ENCODE peak calls at places on chromosomes 7 and 10, in four cellular contexts. P is HCT116, Y is PC-3, U is fibroblast of lung. H is an unnamed sample.

GRCh38 chr10:33109788-33110469 is 151.9 kb upstream of the ITGB1 start:
- DNase-seq in P (no peak), Y (no peak), U (no peak), H (no peak)

GRCh38 chr10:119667562-119668328 is 16.6 kb downstream of the BAG3 start:
- DNase-seq in P (peak; percentile 87), Y (peak; percentile 96), U (peak; percentile 95), H (peak; percentile 90)

GRCh38 chr7:86643478-86644281 is at the start of gene GRM3:
- DNase-seq in P (no peak), Y (no peak), U (no peak), H (no peak)

GRCh38 chr7:73976761-73977625 is 51.0 kb upstream of the ELN start:
- DNase-seq in P (no peak), Y (no peak), U (no peak), H (no peak)

GRCh38 chr7:150631084-150631824 is 931 bp downstream of the GIMAP6 start:
- DNase-seq in P (no peak), Y (no peak), U (no peak), H (no peak)

GRCh38 chr7:70645876-70646336 is 486.0 kb upstream of the GALNT17 start:
- DNase-seq in P (no peak), Y (no peak), U (no peak), H (no peak)

GRCh38 chr7:74409571-74409970 is 44.1 kb upstream of the GTF2IRD1 start:
- DNase-seq in P (no peak), Y (no peak), U (no peak), H (no peak)

GRCh38 chr10:132537713-132538020 is at the start of gene INPP5A:
- DNase-seq in P (no peak), Y (no peak), U (no peak), H (no peak)

GRCh38 chr7:107789647-107790046 is 13.4 kb downstream of the SLC26A3 start:
- DNase-seq in P (no peak), Y (no peak), U (no peak), H (no peak)

GRCh38 chr10:32960022-32960421 is 2.0 kb upstream of the ITGB1 start:
- DNase-seq in P (no peak), Y (peak; percentile 44), U (peak; percentile 43), H (no peak)

GRCh38 chr10:69491611-69492010 is 40.3 kb downstream of the TSPAN15 start:
- DNase-seq in P (no peak), Y (no peak), U (no peak), H (no peak)

GRCh38 chr10:89213191-89213808 is 6.2 kb upstream of the CH25H start:
- DNase-seq in P (no peak), Y (peak; percentile 55), U (peak; percentile 69), H (no peak)

GRCh38 chr7:106462365-106462859 is 177.6 kb upstream of the NAMPT start:
- DNase-seq in P (no peak), Y (peak; percentile 81), U (peak; percentile 70), H (no peak)

GRCh38 chr10:21297525-21298383 is 227.7 kb downstream of the SKIDA1 start:
- DNase-seq in P (no peak), Y (no peak), U (peak; percentile 45), H (no peak)

GRCh38 chr7:24728503-24729364 is 28.5 kb downstream of the GSDME start:
- DNase-seq in P (no peak), Y (no peak), U (peak; percentile 18), H (no peak)

GRCh38 chr7:44824894-44825526 is 22.9 kb downstream of the H2AZ2 start:
- DNase-seq in P (no peak), Y (no peak), U (no peak), H (no peak)

GRCh38 chr10:79219276-79219957 is 127.9 kb upstream of the PPIF start:
- DNase-seq in P (no peak), Y (no peak), U (peak; percentile 72), H (no peak)

GRCh38 chr10:111856631-111857030 is 326.9 kb downstream of the GPAM start:
- DNase-seq in P (no peak), Y (peak; percentile 1), U (no peak), H (no peak)

GRCh38 chr10:91149550-91149949 is 70.9 kb upstream of the PCGF5 start:
- DNase-seq in P (no peak), Y (no peak), U (no peak), H (no peak)

GRCh38 chr7:91034459-91035368 is 229.5 kb upstream of the FZD1 start:
- DNase-seq in P (peak; percentile 28), Y (peak; percentile 65), U (peak; percentile 77), H (no peak)

GRCh38 chr7:131726680-131727079 is 170.3 kb upstream of the PODXL start:
- DNase-seq in P (no peak), Y (no peak), U (no peak), H (no peak)

GRCh38 chr10:13637303-13637856 is 50.6 kb downstream of the PRPF18 start:
- DNase-seq in P (no peak), Y (peak; percentile 29), U (peak; percentile 21), H (no peak)

GRCh38 chr10:13636776-13637175 is 50.0 kb downstream of the PRPF18 start:
- DNase-seq in P (no peak), Y (no peak), U (peak; percentile 59), H (no peak)

GRCh38 chr10:13633689-13634088 is 46.9 kb downstream of the PRPF18 start:
- DNase-seq in P (no peak), Y (no peak), U (peak; percentile 84), H (no peak)

GRCh38 chr10:13634207-13634606 is 47.4 kb downstream of the PRPF18 start:
- DNase-seq in P (no peak), Y (no peak), U (no peak), H (no peak)

DNA sequence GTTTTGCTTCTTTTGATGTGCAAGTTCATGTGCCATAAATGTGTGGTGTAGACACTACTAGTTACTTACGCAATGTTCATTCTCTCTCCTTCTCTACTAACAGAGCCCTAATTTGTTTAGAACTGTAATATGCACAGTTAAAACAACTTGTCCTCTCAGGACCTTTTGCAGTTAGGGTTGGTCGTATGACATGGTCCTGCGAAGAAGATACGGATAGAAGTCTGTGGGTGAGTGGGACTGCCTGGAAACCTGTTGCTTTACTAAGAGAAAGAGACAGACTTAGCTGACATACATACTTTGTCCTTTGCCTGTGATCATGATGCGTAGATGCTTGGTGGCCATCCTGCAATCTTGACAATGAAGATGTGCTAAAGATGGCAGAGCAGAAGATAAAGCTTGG is 51.1 kb downstream of the PRPF18 start:
- DNase-seq in P (no peak), Y (no peak), U (no peak), H (no peak)
- H2AFZ ChIP-seq in P (no peak overlapping the region), Y (no peak overlapping the region), U (no peak overlapping the region), H (no peak overlapping the region)

GRCh38 chr7:7851991-7852390 is 116.6 kb upstream of the GLCCI1 start:
- DNase-seq in P (no peak), Y (no peak), U (no peak), H (no peak)

GRCh38 chr7:7862393-7862792 is 106.2 kb upstream of the GLCCI1 start:
- DNase-seq in P (no peak), Y (peak; percentile 7), U (no peak), H (no peak)

GRCh38 chr7:7858559-7858958 is 110.0 kb upstream of the GLCCI1 start:
- DNase-seq in P (no peak), Y (no peak), U (no peak), H (no peak)

GRCh38 chr7:7861211-7861633 is 107.4 kb upstream of the GLCCI1 start:
- DNase-seq in P (peak; percentile 7), Y (peak; percentile 86), U (peak; percentile 81), H (peak; percentile 7)

DNA sequence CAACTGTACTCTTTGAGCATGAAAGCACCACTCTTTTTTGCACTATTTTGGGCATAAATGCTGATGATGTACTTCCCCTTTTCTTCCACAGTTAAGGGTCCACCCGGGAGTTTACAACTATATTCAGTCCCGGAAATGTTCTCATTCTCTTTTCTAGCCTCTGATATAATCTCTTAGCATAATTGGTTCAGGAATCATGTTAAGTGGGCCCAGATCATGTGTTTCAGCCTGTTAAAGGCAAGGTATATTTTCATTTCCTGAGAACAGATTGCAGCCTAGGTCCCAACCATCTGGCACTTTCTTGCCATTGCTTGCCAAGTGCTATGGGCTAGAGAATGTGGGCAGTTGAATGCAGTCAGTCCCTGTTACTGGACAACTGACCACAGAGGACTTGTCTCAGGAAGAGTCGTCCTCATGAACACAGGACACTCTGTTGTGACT is 111.4 kb upstream of the GLCCI1 start:
- DNase-seq in P (no peak), Y (no peak), U (no peak), H (no peak)
- H2AFZ ChIP-seq in P (no peak overlapping the region), Y (no peak overlapping the region), U (no peak overlapping the region), H (no peak overlapping the region)

DNA sequence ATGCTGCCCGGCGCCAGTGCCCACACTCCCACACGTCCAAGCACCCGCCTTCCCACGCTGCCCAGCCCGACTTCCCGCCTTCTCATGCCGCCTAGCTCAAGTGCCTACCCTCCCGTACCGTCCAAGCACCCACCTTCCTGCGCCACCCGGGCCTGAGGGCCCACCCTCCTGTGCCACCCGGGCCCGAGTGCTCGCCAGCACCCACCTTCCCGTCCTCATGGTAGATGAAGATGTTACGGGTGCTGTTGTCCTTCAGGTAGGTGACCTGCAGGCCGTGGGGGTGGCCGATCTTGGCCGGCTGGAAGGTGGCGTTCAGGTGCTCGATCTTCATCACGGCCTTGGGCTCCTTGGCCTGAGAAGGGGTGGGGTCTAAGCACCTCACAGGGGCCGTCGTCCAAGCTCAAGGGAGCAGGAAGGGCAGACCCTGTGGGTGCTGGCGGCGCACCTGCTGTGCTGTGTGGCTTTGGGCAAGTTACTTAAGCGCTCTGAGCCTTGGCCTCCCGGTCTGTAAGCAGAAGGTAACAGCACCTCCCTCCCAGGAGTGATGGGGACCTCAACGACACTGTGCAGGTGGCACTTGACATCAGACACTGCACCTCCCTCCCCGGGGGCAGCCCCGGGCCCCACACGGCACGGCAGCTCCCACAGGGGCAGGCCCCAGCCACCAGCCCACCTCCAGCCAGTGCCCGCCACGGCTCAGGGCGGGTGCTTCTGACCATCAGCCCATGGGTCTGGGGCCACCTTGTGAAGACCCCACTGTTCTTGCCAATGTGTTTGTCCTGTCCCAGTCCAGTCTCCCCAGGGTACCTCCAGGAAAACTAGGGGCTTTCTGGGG is 27.8 kb downstream of the GET4 start:
- DNase-seq in P (no peak), Y (no peak), U (no peak), H (no peak)
- H2AFZ ChIP-seq in P (no peak overlapping the region), Y (no peak overlapping the region), U (no peak overlapping the region), H (no peak overlapping the region)

GRCh38 chr10:48946891-48947500 is 7.4 kb upstream of the LRRC18 start:
- DNase-seq in P (no peak), Y (peak; percentile 58), U (peak; percentile 19), H (no peak)

GRCh38 chr10:48944171-48944570 is 4.5 kb upstream of the LRRC18 start:
- DNase-seq in P (no peak), Y (no peak), U (no peak), H (no peak)

GRCh38 chr10:48947690-48948418 is 8.2 kb upstream of the LRRC18 start:
- DNase-seq in P (no peak), Y (no peak), U (no peak), H (no peak)

GRCh38 chr10:48943096-48943495 is 3.5 kb upstream of the LRRC18 start:
- DNase-seq in P (no peak), Y (no peak), U (no peak), H (no peak)

DNA sequence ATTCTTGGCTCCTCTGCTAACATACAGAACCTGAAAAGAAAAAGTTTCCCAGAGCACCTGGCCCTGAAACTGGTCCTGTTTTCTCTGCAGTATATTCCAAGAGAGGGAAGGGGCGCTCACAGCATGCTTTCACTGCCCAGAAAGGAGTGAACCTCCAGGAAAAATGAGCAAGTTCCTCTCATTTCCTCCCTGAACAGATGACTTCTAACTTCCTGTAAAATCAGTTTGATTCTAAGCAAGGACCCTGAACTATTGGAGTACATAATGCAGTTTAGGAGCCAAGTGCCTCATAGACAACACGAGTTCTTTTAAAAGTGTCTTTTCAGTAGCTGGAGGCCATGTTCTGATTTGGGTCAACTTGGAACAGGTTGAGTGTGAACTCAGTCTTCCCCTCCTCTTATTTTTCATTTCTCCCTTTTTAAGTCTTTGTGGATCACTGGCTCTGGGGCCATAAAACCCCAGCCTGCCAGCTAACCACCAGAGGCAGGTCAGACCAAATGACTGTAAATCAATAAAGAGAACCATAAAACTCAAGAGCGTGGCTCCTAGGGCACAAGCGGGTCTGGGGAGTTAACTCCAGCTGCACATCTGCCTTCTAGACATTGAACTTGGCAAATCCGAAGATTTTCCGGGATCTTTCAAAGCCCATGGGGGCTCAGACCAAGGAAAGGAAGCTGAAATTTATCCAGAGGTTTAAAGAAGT is 6.0 kb upstream of the LRRC18 start:
- DNase-seq in P (no peak), Y (no peak), U (no peak), H (no peak)
- H2AFZ ChIP-seq in P (no peak overlapping the region), Y (no peak overlapping the region), U (no peak overlapping the region), H (no peak overlapping the region)

H was measured in keratinocyte.